ENCODE peak calls at places on chromosomes 11 and 22, in four cellular contexts. E is activated T-helper 1 cell treated with anti-CD3 and anti-CD28 coated beads, Interleukin-12 subunit alpha, Interleukin-12 subunit beta, Interleukin-2, Interleukin-4 antibody, amounts not matched to agents 30 ng/mL and 10 ng/mL and 1 ng/mL, durations not matched to agents 14 hours and 24 hours and 36 hours; L is stimulated activated CD8-positive, alpha-beta memory T cell treated with anti-CD3 and anti-CD28 coated beads, Interleukin-15, amount 100 ng/mL, for 1 hour; C is adrenal gland. B is an unnamed sample.

GRCh38 chr11:68992743-68993255 is 12.0 kb upstream of the MRGPRD start:
- DNase-seq in L (no peak), C (peak), E (no peak), B (no peak)

GRCh38 chr11:737366-737765 is 9.9 kb upstream of the TALDO1 start:
- DNase-seq in E (no peak), C (no peak), L (no peak), B (no peak)

GRCh38 chr11:119797137-119797611 is 68.2 kb upstream of the NECTIN1 start:
- DNase-seq in L (no peak), E (no peak), C (no peak), B (no peak)

GRCh38 chr22:44378380-44378779 is 65.6 kb upstream of the SHISAL1 start:
- DNase-seq in C (no peak), E (no peak), L (no peak), B (no peak)

GRCh38 chr11:76810151-76810853 is 27.1 kb downstream of the TSKU start:
- DNase-seq in E (no peak), C (peak), L (no peak), B (no peak)

GRCh38 chr22:17860220-17860965 is 86.1 kb upstream of the BID start:
- DNase-seq in L (no peak), E (no peak), C (no peak), B (no peak)

GRCh38 chr11:60991457-60991856 is 20.0 kb downstream of the CD6 start:
- DNase-seq in E (no peak), L (no peak), C (no peak), B (no peak)

GRCh38 chr11:126817523-126818450 is 182.8 kb downstream of the KIRREL3 start:
- DNase-seq in E (no peak), L (no peak), C (no peak), B (no peak)

GRCh38 chr11:75532200-75532972 is 6.6 kb upstream of the GDPD5 start:
- DNase-seq in L (peak), E (peak), C (no peak), B (no peak)

GRCh38 chr22:50546326-50547230 is 879 bp downstream of the KLHDC7B start:
- DNase-seq in L (no peak), E (no peak), C (no peak), B (no peak)

GRCh38 chr11:35763772-35764171 is 101.2 kb downstream of the TRIM44 start:
- DNase-seq in C (no peak), E (no peak), L (no peak), B (no peak)

GRCh38 chr11:71462726-71463125 is 9.7 kb downstream of the NADSYN1 start:
- DNase-seq in L (no peak), C (no peak), E (no peak), B (no peak)

GRCh38 chr22:45425101-45425500 is 11.6 kb downstream of the RIBC2 start:
- DNase-seq in E (no peak), C (no peak), L (no peak), B (no peak)

GRCh38 chr11:16963316-16963876 is 50.8 kb downstream of the PLEKHA7 start:
- DNase-seq in E (no peak), C (no peak), L (no peak), B (no peak)

GRCh38 chr11:61158691-61159381 is 2.4 kb downstream of the VPS37C start:
- DNase-seq in C (peak), L (no peak), E (no peak), B (no peak)

GRCh38 chr11:46279393-46280099 is 2.1 kb downstream of the CREB3L1 start:
- DNase-seq in E (no peak), L (no peak), C (peak), B (no peak)

GRCh38 chr11:101487775-101488174 is 96.0 kb downstream of the TRPC6 start:
- DNase-seq in C (no peak), E (no peak), L (no peak), B (no peak)

GRCh38 chr11:94802501-94802900 is 34.3 kb downstream of the AMOTL1 start:
- DNase-seq in E (no peak), C (no peak), L (no peak), B (no peak)